ENCODE peak calls at places on chromosome 16, in seven cellular contexts. E is stomach, M is breast epithelium, H is suprapubic skin, I is endothelial cell of umbilical vein, K is transverse colon, Y is GM23338. G is an unnamed sample.

GRCh38 chr16:90031186-90031930 is 12.1 kb upstream of the DBNDD1 start:
- DNase-seq in Y (no peak), E (no peak), H (no peak), K (no peak), M (no peak), I (no peak), G (no peak)

GRCh38 chr16:74224828-74225227 is 71.8 kb upstream of the PSMD7 start:
- DNase-seq in E (no peak), K (no peak), Y (no peak), M (no peak), H (no peak), I (peak), G (no peak)

GRCh38 chr16:77965346-77965745 is 57.0 kb upstream of the CLEC3A start:
- DNase-seq in Y (no peak), I (no peak), E (no peak), H (no peak), M (no peak), K (no peak), G (no peak)

GRCh38 chr16:88339926-88340754 is 42.6 kb upstream of the ZNF469 start:
- DNase-seq in K (peak), Y (no peak), I (no peak), M (no peak), E (no peak), H (no peak), G (no peak)

GRCh38 chr16:2490190-2491105 is 15.5 kb downstream of the TBC1D24 start:
- DNase-seq in H (no peak), M (no peak), K (no peak), Y (no peak), E (no peak), I (no peak), G (no peak)

GRCh38 chr16:31329671-31330552 is 25.1 kb upstream of the ITGAX start:
- DNase-seq in E (no peak), Y (peak), M (no peak), K (no peak), I (no peak), H (no peak), G (no peak)

GRCh38 chr16:88924834-88925539 is 52.0 kb downstream of the CBFA2T3 start:
- DNase-seq in E (no peak), M (no peak), K (no peak), Y (peak), H (no peak), I (peak), G (no peak)

GRCh38 chr16:23952128-23953041 is 116.6 kb downstream of the PRKCB start:
- DNase-seq in M (no peak), E (no peak), K (no peak), I (no peak), H (no peak), Y (no peak), G (no peak)

GRCh38 chr16:84889066-84889465 is 69.3 kb downstream of the CRISPLD2 start:
- DNase-seq in Y (no peak), K (no peak), H (no peak), I (no peak), M (no peak), E (no peak), G (no peak)

GRCh38 chr16:87582221-87582965 is 19.9 kb upstream of the JPH3 start:
- DNase-seq in I (no peak), H (peak), E (no peak), M (peak), Y (peak), K (peak), G (no peak)

GRCh38 chr16:56990407-56991286 is 1.3 kb downstream of the NLRC5 start:
- DNase-seq in I (no peak), H (peak), M (no peak), K (peak), E (no peak), Y (no peak), G (no peak)

GRCh38 chr16:58615280-58615679 is 14.3 kb downstream of the CNOT1 start:
- DNase-seq in Y (no peak), M (no peak), K (no peak), I (no peak), E (no peak), H (no peak), G (no peak)

GRCh38 chr16:85366031-85366763 is 246.9 kb upstream of the GSE1 start:
- DNase-seq in K (no peak), M (no peak), H (peak), Y (peak), I (no peak), E (no peak), G (no peak)

GRCh38 chr16:83233153-83233552 is 574.6 kb upstream of the HSBP1 start:
- DNase-seq in Y (no peak), E (no peak), M (no peak), I (no peak), K (no peak), H (no peak), G (no peak)

GRCh38 chr16:46686815-46687473 is 2.0 kb downstream of the VPS35 start:
- DNase-seq in H (no peak), E (no peak), K (no peak), M (no peak), Y (no peak), I (no peak), G (no peak)
- H3K4me3 ChIP-seq in H (peak), E (peak), K (no peak), M (peak), Y (peak), I (no peak), G (no peak)

DNA sequence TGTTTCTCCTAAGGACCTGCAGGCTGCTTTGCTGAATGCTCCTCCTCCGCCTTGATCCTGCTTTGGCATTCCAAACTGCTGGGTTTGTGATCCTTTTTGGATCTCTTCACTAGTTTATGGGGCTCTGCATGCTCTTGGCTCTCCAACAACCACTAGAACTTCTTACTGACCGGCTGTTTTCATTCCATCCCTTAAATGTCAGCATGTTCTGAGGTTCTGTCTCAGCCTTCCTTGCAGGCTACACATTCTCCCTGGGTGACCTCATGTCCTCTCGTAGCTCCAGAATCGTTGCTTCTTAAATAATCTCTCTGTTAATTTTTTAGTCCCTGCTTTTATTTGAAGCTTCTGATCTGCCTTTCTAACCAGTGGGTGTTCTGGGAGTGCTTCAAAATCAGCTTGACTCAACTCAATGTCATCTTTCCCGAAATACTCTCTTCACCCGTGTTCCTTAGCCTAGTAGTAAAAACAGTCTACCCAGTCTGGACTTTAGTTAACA is 119.0 kb upstream of the HS3ST2 start:
- DNase-seq in Y (no peak), K (peak), I (no peak), H (no peak), E (no peak), M (no peak), G (no peak)
- TF ChIP-seq POLR2AphosphoS5 in Y (no peak), K (no peak), I (no peak), H (peak), E (no peak), M (no peak), G (peak)

GRCh38 chr16:12017583-12017982 is 41.0 kb downstream of the SNX29 start:
- DNase-seq in H (no peak), M (no peak), I (no peak), K (no peak), Y (no peak), E (no peak), G (no peak)

GRCh38 chr16:12011565-12011964 is 35.0 kb downstream of the SNX29 start:
- DNase-seq in E (no peak), I (no peak), H (no peak), K (no peak), Y (no peak), M (no peak), G (no peak)

GRCh38 chr16:12021578-12022265 is 45.2 kb downstream of the SNX29 start:
- DNase-seq in M (no peak), E (no peak), I (no peak), H (no peak), Y (no peak), K (no peak), G (no peak)

GRCh38 chr16:12020007-12020406 is 43.5 kb downstream of the SNX29 start:
- DNase-seq in Y (no peak), H (no peak), K (no peak), E (no peak), M (no peak), I (no peak), G (no peak)

GRCh38 chr16:12016166-12016947 is 39.8 kb downstream of the SNX29 start:
- DNase-seq in H (no peak), M (no peak), E (peak), I (no peak), Y (no peak), K (no peak), G (no peak)
- H3K27ac ChIP-seq in H (no peak), M (no peak), E (peak), I (no peak), Y (no peak), K (no peak), G (no peak)

GRCh38 chr16:9138731-9139501 is 47.5 kb downstream of the HAPSTR1 start:
- DNase-seq in K (peak), Y (peak), I (peak), E (peak), H (peak), M (peak), G (peak)
- H3K4me3 ChIP-seq in K (no peak), Y (peak), I (no peak), E (no peak), H (no peak), M (peak), G (no peak)

G was measured in prostate gland.